ENCODE peak calls at places on chromosomes 16 and 17, in four cellular contexts. X is HCT116, P is K562, V is HepG2. Z is an unnamed sample.

GRCh38 chr16:695355-696089 is 5.3 kb upstream of the WDR24 start:
- DNase-seq in X (no peak), P (peak; percentile 63), V (no peak), Z (no peak)

GRCh38 chr17:31497994-31498826 is 106.7 kb downstream of the RAB11FIP4 start:
- DNase-seq in X (no peak), P (peak; percentile 62), V (peak; percentile 81), Z (no peak)

GRCh38 chr17:65142247-65142646 is 5.1 kb downstream of the RGS9 start:
- DNase-seq in X (no peak), P (no peak), V (no peak), Z (no peak)

GRCh38 chr16:84759906-84760305 is 59.9 kb upstream of the CRISPLD2 start:
- DNase-seq in X (no peak), P (no peak), V (no peak), Z (no peak)

GRCh38 chr17:43368740-43369506 is 29.9 kb upstream of the ARL4D start:
- DNase-seq in X (peak; percentile 50), P (no peak), V (peak; percentile 88), Z (no peak)

GRCh38 chr17:70527364-70527888 is 358.1 kb downstream of the KCNJ2 start:
- DNase-seq in X (no peak), P (no peak), V (no peak), Z (no peak)

GRCh38 chr17:8176197-8176940 is at the start of gene TMEM107:
- DNase-seq in X (peak; percentile 74), P (peak; percentile 72), V (peak; percentile 80), Z (no peak)

GRCh38 chr17:74452027-74452840 is 14.2 kb upstream of the CD300A start:
- DNase-seq in X (no peak), P (no peak), V (no peak), Z (no peak)

GRCh38 chr16:30407794-30408534 is 558 bp downstream of the ZNF771 start:
- DNase-seq in X (no peak), P (no peak), V (no peak), Z (no peak)

GRCh38 chr16:80023865-80024264 is 423.3 kb upstream of the MAF start:
- DNase-seq in X (no peak), P (no peak), V (peak; percentile 9), Z (no peak)

GRCh38 chr17:12625092-12625491 is 40.6 kb upstream of the MYOCD start:
- DNase-seq in X (no peak), P (no peak), V (no peak), Z (no peak)

GRCh38 chr17:68835061-68835460 is 120.1 kb downstream of the ABCA8 start:
- DNase-seq in X (no peak), P (no peak), V (no peak), Z (no peak)

GRCh38 chr17:1491406-1492248 is 859 bp downstream of the MYO1C start:
- DNase-seq in X (no peak), P (peak; percentile 87), V (no peak), Z (no peak)

GRCh38 chr17:47714773-47715396 is 18.2 kb upstream of the TBX21 start:
- DNase-seq in X (no peak), P (no peak), V (no peak), Z (no peak)

GRCh38 chr17:56679148-56679766 is 85.8 kb downstream of the NOG start:
- DNase-seq in X (peak; percentile 15), P (peak; percentile 39), V (peak; percentile 15), Z (no peak)

GRCh38 chr17:47852113-47852949 is 1.4 kb upstream of the SP6 start:
- DNase-seq in X (no peak), P (peak; percentile 61), V (no peak), Z (no peak)

GRCh38 chr17:74408262-74408661 is 23.6 kb upstream of the GPRC5C start:
- DNase-seq in X (no peak), P (peak; percentile 43), V (peak; percentile 71), Z (no peak)

GRCh38 chr16:85393674-85394510 is 219.2 kb upstream of the GSE1 start:
- DNase-seq in X (no peak), P (peak; percentile 93), V (no peak), Z (no peak)

GRCh38 chr17:57714660-57715059 is 30.4 kb downstream of the CCDC182 start:
- DNase-seq in X (no peak), P (no peak), V (no peak), Z (no peak)

GRCh38 chr17:80960797-80961452 is 30.7 kb upstream of the CHMP6 start:
- DNase-seq in X (no peak), P (no peak), V (no peak), Z (no peak)

GRCh38 chr17:19398301-19399181 is 11.6 kb upstream of the MFAP4 start:
- DNase-seq in X (no peak), P (no peak), V (no peak), Z (no peak)

GRCh38 chr17:68198931-68199836 is 48.7 kb upstream of the AMZ2 start:
- DNase-seq in X (no peak), P (no peak), V (no peak), Z (no peak)

GRCh38 chr16:46759309-46759708 is 11.2 kb upstream of the MYLK3 start:
- DNase-seq in X (no peak), P (no peak), V (no peak), Z (no peak)

GRCh38 chr16:67652578-67653130 is 7.4 kb downstream of the ACD start:
- DNase-seq in X (peak; percentile 26), P (peak; percentile 97), V (no peak), Z (no peak)

GRCh38 chr16:60367739-60368138 is 1633.6 kb upstream of the GOT2 start:
- DNase-seq in X (no peak), P (no peak), V (no peak), Z (no peak)

GRCh38 chr16:35748621-35749252 is 2289.3 kb downstream of the TP53TG3F start:
- DNase-seq in X (no peak), P (no peak), V (no peak), Z (no peak)

GRCh38 chr17:10754109-10754508 is 24.3 kb upstream of the TMEM220 start:
- DNase-seq in X (peak; percentile 51), P (peak; percentile 49), V (peak; percentile 39), Z (no peak)

GRCh38 chr16:87391324-87391949 is 699 bp upstream of the MAP1LC3B start:
- DNase-seq in X (no peak), P (no peak), V (peak; percentile 76), Z (no peak)

GRCh38 chr17:36691606-36692005 is 90.2 kb downstream of the MRM1 start:
- DNase-seq in X (no peak), P (no peak), V (no peak), Z (no peak)

GRCh38 chr17:79618383-79619067 is 7.7 kb upstream of the RBFOX3 start:
- DNase-seq in X (no peak), P (no peak), V (no peak), Z (no peak)

GRCh38 chr16:89000207-89000959 is 23.4 kb upstream of the CBFA2T3 start:
- DNase-seq in X (no peak), P (no peak), V (no peak), Z (no peak)

GRCh38 chr17:30917050-30917449 is 4.7 kb upstream of the ADAP2 start:
- DNase-seq in X (no peak), P (no peak), V (no peak), Z (no peak)

GRCh38 chr16:81945665-81946064 is 65.6 kb downstream of the SDR42E1 start:
- DNase-seq in X (no peak), P (no peak), V (no peak), Z (no peak)

GRCh38 chr16:64993464-64993863 is 128.4 kb downstream of the CDH11 start:
- DNase-seq in X (no peak), P (no peak), V (no peak), Z (no peak)

GRCh38 chr17:73003487-73003886 is 89.0 kb downstream of the SLC39A11 start:
- DNase-seq in X (peak; percentile 67), P (no peak), V (peak; percentile 41), Z (no peak)

GRCh38 chr17:79814966-79815835 is 18.3 kb upstream of the CBX8 start:
- DNase-seq in X (no peak), P (no peak), V (no peak), Z (no peak)

GRCh38 chr16:19227643-19228042 is 57.9 kb upstream of the CLEC19A start:
- DNase-seq in X (no peak), P (no peak), V (no peak), Z (no peak)

GRCh38 chr17:74618446-74618845 is 5.1 kb downstream of the CD300E start:
- DNase-seq in X (no peak), P (no peak), V (no peak), Z (no peak)

DNA sequence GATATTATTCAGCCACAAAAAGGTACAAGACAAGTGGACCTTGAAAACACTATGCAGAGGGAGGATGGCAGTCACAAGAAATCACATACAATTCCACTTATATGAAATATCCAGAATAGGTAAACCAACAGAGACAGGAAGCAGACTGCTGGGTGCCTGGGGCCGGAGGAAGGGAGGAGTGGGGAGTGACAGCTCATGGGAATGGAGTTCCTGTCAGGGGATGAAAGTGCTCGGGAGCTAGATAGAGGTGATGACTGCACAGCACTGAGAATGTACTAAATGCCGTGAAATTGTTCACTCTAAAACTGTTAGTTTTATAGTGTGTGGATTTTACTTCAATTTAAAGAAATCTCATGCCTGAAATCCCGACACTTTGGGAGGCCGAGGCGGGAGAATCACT is 74.2 kb upstream of the MED9 start:
- DNase-seq in X (no peak), P (no peak), V (peak; percentile 56), Z (no peak)
- TF ChIP-seq TCF7L2 in X (no peak), P (no peak), V (no peak), Z (no peak)

GRCh38 chr17:27605409-27605808 is 25.6 kb upstream of the LGALS9 start:
- DNase-seq in X (no peak), P (no peak), V (no peak), Z (no peak)
- H3K27ac ChIP-seq in X (no peak overlapping the region), P (no peak overlapping the region), V (no peak overlapping the region), Z (no peak overlapping the region)

GRCh38 chr17:5544115-5544514 is 40.2 kb downstream of the NLRP1 start:
- DNase-seq in X (no peak), P (no peak), V (no peak), Z (no peak)
- TF ChIP-seq TCF7L2 in X (no peak), P (no peak), V (no peak), Z (no peak)

DNA sequence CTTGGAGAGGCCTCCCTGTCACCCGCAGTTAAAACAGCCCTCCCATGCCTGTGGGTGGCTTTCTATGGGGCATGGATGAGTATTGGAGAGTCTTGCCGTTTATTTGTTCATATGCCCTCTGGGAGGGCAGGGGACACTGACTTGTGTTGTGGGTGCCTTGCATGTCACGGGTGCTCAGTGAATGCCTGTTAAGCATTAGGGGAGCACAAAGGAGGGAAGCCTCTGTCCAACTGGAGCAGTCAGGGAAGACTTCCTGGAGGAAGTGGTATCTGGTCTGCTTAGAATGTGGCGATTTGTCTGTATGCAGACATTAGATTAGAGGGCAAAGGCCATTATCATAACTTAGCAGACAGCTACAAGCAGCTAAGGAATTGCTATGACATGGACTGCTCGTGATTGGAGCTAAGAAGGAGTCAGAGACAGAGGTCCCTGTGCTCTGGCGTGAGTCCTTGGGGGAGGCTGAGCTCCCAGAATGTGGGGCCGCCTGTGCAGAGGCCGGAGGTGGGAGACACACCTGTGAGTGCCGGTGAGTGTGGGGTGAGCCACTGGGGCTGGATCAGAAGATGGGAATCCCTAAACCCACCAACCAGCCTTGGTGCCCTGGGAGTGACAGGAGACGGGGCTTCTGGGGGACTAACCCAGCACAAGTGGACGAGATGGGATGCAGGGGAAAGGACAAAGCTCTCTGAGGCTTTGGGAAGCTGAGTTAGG is 286.1 kb downstream of the SEC14L1 start:
- DNase-seq in X (no peak), P (no peak), V (no peak), Z (no peak)
- H3K27ac ChIP-seq in X (no peak overlapping the region), P (peak overlapping the region; percentile 38), V (peak overlapping the region; percentile 7), Z (peak overlapping the region; percentile 83)

GRCh38 chr16:72105978-72106377 is 12.3 kb downstream of the DHX38 start:
- DNase-seq in X (no peak), P (no peak), V (no peak), Z (no peak)
- TF ChIP-seq TCF7L2 in X (no peak), P (no peak), V (no peak), Z (no peak)

GRCh38 chr17:76426853-76427252 is 26.1 kb downstream of the UBE2O start:
- DNase-seq in X (no peak), P (no peak), V (no peak), Z (no peak)
- H3K27ac ChIP-seq in X (no peak overlapping the region), P (no peak overlapping the region), V (no peak overlapping the region), Z (no peak overlapping the region)

Z was measured in Panc1.